ENCODE peak calls at places on chromosomes 6 and 20, in six cellular contexts. Y, B, A, F, S and O are unnamed samples.

GRCh38 chr20:564195-564594 is 20.6 kb upstream of the CSNK2A1 start:
- DNase-seq in Y (no peak), B (no peak), A (no peak), F (no peak), S (no peak), O (no peak)

GRCh38 chr6:28910901-28911680 is 12.7 kb downstream of the TRIM27 start:
- DNase-seq in Y (no peak), B (no peak), A (no peak), F (no peak), S (peak; percentile 79), O (no peak)

GRCh38 chr6:140485740-140486467 is 1111.5 kb upstream of the CITED2 start:
- DNase-seq in Y (no peak), B (no peak), A (peak; percentile 52), F (no peak), S (peak; percentile 79), O (peak; percentile 2)

GRCh38 chr6:132995432-132995831 is 181.1 kb downstream of the RPS12 start:
- DNase-seq in Y (no peak), B (no peak), A (no peak), F (no peak), S (no peak), O (no peak)

GRCh38 chr6:136524339-136524935 is 25.8 kb downstream of the MAP7 start:
- DNase-seq in Y (no peak), B (no peak), A (no peak), F (no peak), S (no peak), O (no peak)

GRCh38 chr6:110408891-110409290 is 6.5 kb downstream of the DDO start:
- DNase-seq in Y (no peak), B (no peak), A (no peak), F (no peak), S (no peak), O (no peak)

GRCh38 chr6:21915707-21916399 is 322.3 kb downstream of the SOX4 start:
- DNase-seq in Y (no peak), B (no peak), A (peak; percentile 9), F (no peak), S (no peak), O (no peak)

GRCh38 chr6:56868687-56869086 is 86.2 kb upstream of the BEND6 start:
- DNase-seq in Y (no peak), B (no peak), A (no peak), F (no peak), S (no peak), O (no peak)

GRCh38 chr6:22544469-22544868 is 24.9 kb upstream of the HDGFL1 start:
- DNase-seq in Y (no peak), B (no peak), A (no peak), F (no peak), S (no peak), O (no peak)

GRCh38 chr6:166955121-166955864 is 1.1 kb downstream of the RNASET2 start:
- DNase-seq in Y (peak; percentile 23), B (no peak), A (peak; percentile 56), F (no peak), S (peak; percentile 92), O (no peak)

GRCh38 chr6:28606424-28607391 is 81.0 kb downstream of the GPX5 start:
- DNase-seq in Y (no peak), B (no peak), A (no peak), F (no peak), S (peak; percentile 80), O (peak; percentile 66)

GRCh38 chr6:34143884-34144580 is 1.9 kb downstream of the GRM4 start:
- DNase-seq in Y (no peak), B (no peak), A (no peak), F (no peak), S (peak; percentile 73), O (no peak)

GRCh38 chr20:53072923-53073579 is 100.9 kb downstream of the TSHZ2 start:
- DNase-seq in Y (no peak), B (no peak), A (no peak), F (no peak), S (no peak), O (no peak)

GRCh38 chr6:169702640-169703246 is 817 bp downstream of the C6orf120 start:
- DNase-seq in Y (no peak), B (no peak), A (no peak), F (no peak), S (peak; percentile 76), O (no peak)

GRCh38 chr20:48586728-48587127 is 241.1 kb downstream of the PREX1 start:
- DNase-seq in Y (no peak), B (no peak), A (no peak), F (no peak), S (no peak), O (no peak)

GRCh38 chr20:36482044-36482473 is 59.3 kb upstream of the MYL9 start:
- DNase-seq in Y (no peak), B (no peak), A (peak; percentile 67), F (no peak), S (no peak), O (no peak)

GRCh38 chr6:25297823-25298507 is 18.8 kb downstream of the CARMIL1 start:
- DNase-seq in Y (no peak), B (no peak), A (no peak), F (no peak), S (no peak), O (no peak)

GRCh38 chr6:66735106-66735890 is 1028.3 kb upstream of the EYS start:
- DNase-seq in Y (no peak), B (no peak), A (no peak), F (no peak), S (peak; percentile 11), O (no peak)

GRCh38 chr6:40389176-40389767 is 197.9 kb downstream of the LRFN2 start:
- DNase-seq in Y (no peak), B (no peak), A (no peak), F (no peak), S (no peak), O (no peak)

GRCh38 chr20:19015326-19015725 is 197.1 kb upstream of the SLC24A3 start:
- DNase-seq in Y (peak; percentile 17), B (no peak), A (peak; percentile 74), F (no peak), S (peak; percentile 83), O (no peak)

GRCh38 chr6:137202078-137202477 is 17.1 kb downstream of the IFNGR1 start:
- DNase-seq in Y (no peak), B (no peak), A (no peak), F (no peak), S (no peak), O (no peak)

GRCh38 chr20:667351-668034 is 8.1 kb downstream of the SCRT2 start:
- DNase-seq in Y (no peak), B (no peak), A (peak; percentile 69), F (peak; percentile 35), S (peak; percentile 73), O (peak; percentile 81)

GRCh38 chr6:154508573-154509375 is 1.7 kb downstream of the CNKSR3 start:
- DNase-seq in Y (no peak), B (no peak), A (no peak), F (no peak), S (no peak), O (peak; percentile 28)
- TF ChIP-seq POLR2A in Y (no peak), B (no peak), A (no peak), F (no peak), S (no peak), O (no peak)

GRCh38 chr6:116406678-116407345 is 36.1 kb downstream of the DSE start:
- DNase-seq in Y (no peak), B (no peak), A (no peak), F (no peak), S (no peak), O (no peak)

GRCh38 chr6:116405663-116406329 is 35.0 kb downstream of the DSE start:
- DNase-seq in Y (no peak), B (no peak), A (no peak), F (no peak), S (no peak), O (no peak)

GRCh38 chr6:116404706-116405105 is 34.0 kb downstream of the DSE start:
- DNase-seq in Y (no peak), B (no peak), A (no peak), F (no peak), S (no peak), O (no peak)

GRCh38 chr6:116403205-116403604 is 32.5 kb downstream of the DSE start:
- DNase-seq in Y (no peak), B (no peak), A (no peak), F (no peak), S (no peak), O (no peak)

GRCh38 chr6:116405147-116405546 is 34.4 kb downstream of the DSE start:
- DNase-seq in Y (no peak), B (no peak), A (no peak), F (no peak), S (no peak), O (no peak)
- TF ChIP-seq POLR2A in Y (no peak), B (no peak), A (no peak), F (no peak), S (no peak), O (no peak)

DNA sequence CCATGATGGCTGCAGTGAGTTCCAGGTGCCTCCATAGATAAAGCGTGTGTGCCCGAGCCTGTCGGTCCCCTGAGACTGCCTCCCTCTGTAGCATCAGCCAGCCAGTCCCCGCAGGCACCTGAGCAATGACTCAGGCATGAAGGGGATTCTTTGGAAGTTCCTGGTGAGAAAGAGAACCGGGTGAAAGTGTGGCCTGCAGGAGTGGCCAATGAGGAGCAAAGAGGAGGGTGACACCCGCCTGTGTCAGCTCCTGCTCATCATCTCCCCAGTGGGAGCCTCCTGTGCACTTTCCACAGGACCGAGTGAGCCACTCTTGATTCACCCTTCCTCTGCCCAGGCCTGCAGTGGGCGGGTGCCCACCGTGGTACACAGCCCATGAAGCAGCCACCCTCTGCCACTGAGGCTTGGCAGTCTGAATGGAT is 71.2 kb upstream of the PTPN1 start:
- DNase-seq in Y (no peak), B (no peak), A (no peak), F (no peak), S (no peak), O (peak; percentile 57)
- TF ChIP-seq POLR2A in Y (no peak), B (no peak), A (no peak), F (no peak), S (no peak), O (no peak)

GRCh38 chr6:91141352-91141751 is 554.5 kb upstream of the MAP3K7 start:
- DNase-seq in Y (no peak), B (no peak), A (no peak), F (no peak), S (peak; percentile 76), O (no peak)

GRCh38 chr6:91132461-91132860 is 545.6 kb upstream of the MAP3K7 start:
- DNase-seq in Y (no peak), B (no peak), A (no peak), F (no peak), S (peak; percentile 2), O (no peak)

GRCh38 chr6:91137286-91137685 is 550.4 kb upstream of the MAP3K7 start:
- DNase-seq in Y (no peak), B (no peak), A (no peak), F (no peak), S (no peak), O (no peak)

GRCh38 chr6:91130126-91130525 is 543.3 kb upstream of the MAP3K7 start:
- DNase-seq in Y (no peak), B (no peak), A (no peak), F (no peak), S (no peak), O (no peak)

GRCh38 chr6:91135406-91135805 is 548.5 kb upstream of the MAP3K7 start:
- DNase-seq in Y (no peak), B (no peak), A (no peak), F (no peak), S (no peak), O (no peak)
- TF ChIP-seq POLR2A in Y (no peak), B (no peak), A (no peak), F (no peak), S (no peak), O (no peak)